ENCODE peak calls at places on chromosomes 3 and 15, in five cellular contexts. One of them, this sample, is unnamed.
A peak's percentile ranks its signal among the peaks of the same experiment; 100 is the strongest.

GRCh38 chr3:179398574-179399249 is 51.2 kb downstream of the MFN1 start:
- DNase-seq in brain microvascular endothelial cell: no peak
- DNase-seq in right lobe of liver: no peak
- DNase-seq in psoas muscle: no peak
- DNase-seq in thoracic aorta: no peak
- DNase-seq in this sample: no peak

GRCh38 chr3:73546961-73547360 is 77.8 kb downstream of the PDZRN3 start:
- DNase-seq in thoracic aorta: no peak
- DNase-seq in psoas muscle: no peak
- DNase-seq in brain microvascular endothelial cell: peak; percentile 59
- DNase-seq in right lobe of liver: no peak
- DNase-seq in this sample: no peak

GRCh38 chr3:133958071-133958806 is 62.6 kb upstream of the RAB6B start:
- DNase-seq in brain microvascular endothelial cell: no peak
- DNase-seq in psoas muscle: no peak
- DNase-seq in right lobe of liver: no peak
- DNase-seq in thoracic aorta: no peak
- DNase-seq in this sample: no peak

GRCh38 chr3:36876181-36876936 is 68.5 kb downstream of the TRANK1 start:
- DNase-seq in thoracic aorta: no peak
- DNase-seq in psoas muscle: no peak
- DNase-seq in right lobe of liver: no peak
- DNase-seq in brain microvascular endothelial cell: no peak
- DNase-seq in this sample: no peak

GRCh38 chr3:195758721-195759353 is 38.1 kb downstream of the MUC20 start:
- DNase-seq in brain microvascular endothelial cell: no peak
- DNase-seq in thoracic aorta: no peak
- DNase-seq in right lobe of liver: no peak
- DNase-seq in psoas muscle: peak; percentile 53
- DNase-seq in this sample: no peak

GRCh38 chr15:67082007-67082536 is 16.7 kb downstream of the SMAD3 start:
- DNase-seq in thoracic aorta: no peak
- DNase-seq in brain microvascular endothelial cell: no peak
- DNase-seq in psoas muscle: no peak
- DNase-seq in right lobe of liver: no peak
- DNase-seq in this sample: no peak

GRCh38 chr3:151085889-151086483 is 522 bp downstream of the MED12L start:
- DNase-seq in brain microvascular endothelial cell: no peak
- DNase-seq in right lobe of liver: peak; percentile 46
- DNase-seq in thoracic aorta: no peak
- DNase-seq in psoas muscle: peak; percentile 52
- DNase-seq in this sample: peak; percentile 88

GRCh38 chr15:74301583-74302374 is 65.7 kb downstream of the CCDC33 start:
- DNase-seq in brain microvascular endothelial cell: no peak
- DNase-seq in right lobe of liver: no peak
- DNase-seq in thoracic aorta: no peak
- DNase-seq in psoas muscle: no peak
- DNase-seq in this sample: peak; percentile 71

GRCh38 chr15:33810083-33810595 is 158.2 kb upstream of the CHRM5 start:
- DNase-seq in brain microvascular endothelial cell: no peak
- DNase-seq in psoas muscle: no peak
- DNase-seq in right lobe of liver: no peak
- DNase-seq in thoracic aorta: no peak
- DNase-seq in this sample: peak; percentile 11

GRCh38 chr3:34683851-34684250 is 885.4 kb downstream of the PDCD6IP start:
- DNase-seq in psoas muscle: peak; percentile 59
- DNase-seq in brain microvascular endothelial cell: peak; percentile 50
- DNase-seq in thoracic aorta: no peak
- DNase-seq in right lobe of liver: peak; percentile 52
- DNase-seq in this sample: no peak

GRCh38 chr3:79651536-79652065 is 116.2 kb downstream of the ROBO1 start:
- DNase-seq in right lobe of liver: no peak
- DNase-seq in thoracic aorta: no peak
- DNase-seq in brain microvascular endothelial cell: peak; percentile 46
- DNase-seq in psoas muscle: no peak
- DNase-seq in this sample: no peak

GRCh38 chr15:91904942-91905341 is 51.4 kb downstream of the SLCO3A1 start:
- DNase-seq in psoas muscle: no peak
- DNase-seq in thoracic aorta: no peak
- DNase-seq in brain microvascular endothelial cell: no peak
- DNase-seq in right lobe of liver: no peak
- DNase-seq in this sample: no peak

GRCh38 chr3:117735481-117736101 is 1026.0 kb downstream of the TUSC7 start:
- DNase-seq in psoas muscle: no peak
- DNase-seq in thoracic aorta: no peak
- DNase-seq in right lobe of liver: no peak
- DNase-seq in brain microvascular endothelial cell: peak; percentile 41
- DNase-seq in this sample: no peak

GRCh38 chr3:159025733-159026132 is 223.9 kb downstream of the MFSD1 start:
- DNase-seq in thoracic aorta: no peak
- DNase-seq in brain microvascular endothelial cell: no peak
- DNase-seq in right lobe of liver: no peak
- DNase-seq in psoas muscle: no peak
- DNase-seq in this sample: no peak

GRCh38 chr3:49801160-49801559 is 1.5 kb upstream of the CDHR4 start:
- DNase-seq in thoracic aorta: no peak
- DNase-seq in right lobe of liver: no peak
- DNase-seq in brain microvascular endothelial cell: no peak
- DNase-seq in psoas muscle: no peak
- DNase-seq in this sample: peak; percentile 31

GRCh38 chr15:73237910-73238309 is 130.8 kb downstream of the HCN4 start:
- DNase-seq in psoas muscle: no peak
- DNase-seq in thoracic aorta: no peak
- DNase-seq in brain microvascular endothelial cell: no peak
- DNase-seq in right lobe of liver: no peak
- DNase-seq in this sample: no peak

DNA sequence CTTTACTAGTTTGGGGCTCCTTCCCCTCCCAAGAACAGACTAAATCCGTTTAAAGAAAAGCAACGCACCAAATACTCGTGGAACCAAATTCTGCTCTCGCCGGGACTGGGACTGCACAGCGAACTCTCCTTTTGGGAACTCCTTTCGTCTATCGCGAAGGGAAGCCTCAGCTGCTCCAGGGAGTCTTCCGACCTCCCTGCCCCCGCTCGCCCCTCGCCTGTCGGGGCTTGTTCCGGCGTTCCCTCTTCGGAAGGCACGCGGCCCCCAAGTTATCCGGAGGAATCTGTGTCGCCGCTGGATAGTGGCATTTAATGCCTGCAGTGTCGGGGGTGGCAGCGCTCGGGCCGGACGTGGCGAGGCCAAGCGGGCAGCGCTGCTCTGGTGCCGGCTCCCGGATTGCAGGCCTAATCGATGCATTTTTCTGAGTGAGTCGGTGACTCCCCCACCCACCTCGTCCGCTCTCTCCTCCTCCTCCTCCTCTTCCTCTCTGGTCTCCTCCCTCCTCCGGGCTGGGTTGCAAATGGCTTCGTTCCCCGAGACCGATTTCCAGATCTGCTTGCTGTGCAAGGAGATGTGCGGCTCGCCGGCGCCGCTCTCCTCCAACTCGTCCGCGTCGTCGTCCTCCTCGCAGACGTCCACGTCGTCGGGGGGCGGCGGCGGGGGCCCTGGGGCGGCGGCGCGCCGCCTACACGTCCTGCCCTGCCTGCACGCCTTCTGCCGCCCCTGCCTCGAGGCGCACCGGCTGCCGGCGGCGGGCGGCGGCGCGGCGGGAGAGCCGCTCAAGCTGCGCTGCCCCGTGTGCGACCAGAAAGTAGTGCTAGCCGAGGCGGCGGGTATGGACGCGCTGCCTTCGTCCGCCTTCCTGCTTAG is at the start of gene TRIM71:
- DNase-seq in thoracic aorta: no peak
- DNase-seq in brain microvascular endothelial cell: no peak
- DNase-seq in right lobe of liver: no peak
- DNase-seq in psoas muscle: no peak
- DNase-seq in this sample: peak; percentile 63
- H3K4me3 ChIP-seq in thoracic aorta: peak within 1 kb of the TSS; percentile 67
- H3K4me3 ChIP-seq in brain microvascular endothelial cell: peak within 1 kb of the TSS; percentile 44
- H3K4me3 ChIP-seq in right lobe of liver: peak within 1 kb of the TSS; percentile 18
- H3K4me3 ChIP-seq in psoas muscle: peak within 1 kb of the TSS; percentile 60
- H3K4me3 ChIP-seq in this sample: peak within 1 kb of the TSS; percentile 99

GRCh38 chr3:125043599-125044151 is 12.1 kb downstream of the HEG1 start:
- DNase-seq in psoas muscle: peak; percentile 82
- DNase-seq in brain microvascular endothelial cell: no peak
- DNase-seq in thoracic aorta: no peak
- DNase-seq in right lobe of liver: no peak
- DNase-seq in this sample: peak; percentile 53
- H3K36me3 ChIP-seq in psoas muscle: no peaks in the 10 kb centered on the region
- H3K36me3 ChIP-seq in brain microvascular endothelial cell: peaks cover 16% of the 10 kb centered on the region
- H3K36me3 ChIP-seq in thoracic aorta: no peaks in the 10 kb centered on the region
- H3K36me3 ChIP-seq in right lobe of liver: no peaks in the 10 kb centered on the region
- H3K36me3 ChIP-seq in this sample: no peaks in the 10 kb centered on the region

DNA sequence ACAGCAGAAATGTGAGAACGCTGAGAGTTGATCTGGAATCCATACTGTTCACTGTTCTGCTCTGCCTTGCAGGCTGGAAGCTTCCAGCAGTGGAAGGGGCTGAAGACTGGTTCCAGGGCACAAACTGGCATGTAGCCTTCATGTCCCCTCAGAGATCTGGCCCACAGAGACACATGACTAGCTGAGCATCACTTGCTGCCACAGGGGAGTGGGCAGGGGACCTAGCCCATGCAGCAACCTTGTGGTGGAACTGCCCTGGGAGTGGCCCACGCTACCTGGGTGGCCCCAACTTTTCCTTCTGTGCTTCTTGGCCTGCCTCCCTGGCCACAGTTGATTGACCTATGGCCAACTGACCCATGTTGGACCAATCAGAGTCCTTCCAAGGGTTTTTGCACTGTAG is 98.1 kb downstream of the TPRA1 start:
- DNase-seq in thoracic aorta: no peak
- DNase-seq in right lobe of liver: no peak
- DNase-seq in psoas muscle: no peak
- DNase-seq in brain microvascular endothelial cell: no peak
- DNase-seq in this sample: no peak
- H3K27me3 ChIP-seq in thoracic aorta: no peaks in the 10 kb centered on the region
- H3K27me3 ChIP-seq in right lobe of liver: no peaks in the 10 kb centered on the region
- H3K27me3 ChIP-seq in psoas muscle: no peaks in the 10 kb centered on the region
- H3K27me3 ChIP-seq in brain microvascular endothelial cell: no peaks in the 10 kb centered on the region
- H3K27me3 ChIP-seq in this sample: no peaks in the 10 kb centered on the region

DNA sequence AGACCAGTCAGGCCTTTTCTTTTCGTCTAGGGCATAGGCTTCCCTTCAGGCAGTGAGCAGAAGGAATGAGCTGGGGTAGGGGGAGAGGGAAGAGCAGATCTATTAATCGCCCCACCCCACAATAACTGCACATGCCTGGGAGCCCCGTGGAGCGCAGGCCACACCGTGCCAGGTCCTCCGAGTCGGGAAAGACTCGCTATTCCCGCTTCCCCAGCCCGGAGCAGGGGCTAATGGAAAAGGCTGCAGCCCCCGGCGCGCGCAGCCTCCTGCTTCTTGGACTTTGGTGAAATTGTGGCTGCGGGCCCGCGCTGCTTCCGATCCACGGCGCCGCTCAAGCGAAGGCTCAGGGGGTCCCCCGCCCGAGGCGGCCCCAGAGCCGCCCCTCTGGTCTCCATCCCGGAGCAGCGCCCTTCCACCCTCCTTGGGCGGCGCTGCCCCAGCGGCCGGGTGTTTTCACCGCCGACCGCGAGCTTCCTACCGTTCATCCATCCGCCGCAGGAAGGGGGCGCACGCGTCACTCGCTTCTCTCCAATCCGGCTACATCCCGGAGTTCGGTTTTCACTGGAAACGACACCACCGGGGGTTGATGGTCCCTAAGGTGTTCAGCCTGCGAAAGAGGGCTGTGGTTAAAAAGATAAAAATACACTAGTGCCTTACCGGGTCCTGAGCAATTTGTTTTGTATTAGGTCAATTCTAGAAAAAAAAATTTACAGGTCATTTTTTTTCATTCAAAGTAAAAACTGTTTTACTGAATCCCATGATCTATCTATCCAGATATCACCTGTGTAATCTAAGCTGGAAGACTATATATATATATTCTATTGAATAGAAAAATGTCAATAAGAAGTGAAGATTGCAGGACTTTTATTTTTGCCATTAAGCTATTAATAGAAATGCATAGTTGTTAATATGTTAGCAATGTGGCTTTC is 4.4 kb upstream of the SYNM start:
- DNase-seq in brain microvascular endothelial cell: peak; percentile 67
- DNase-seq in thoracic aorta: no peak
- DNase-seq in psoas muscle: peak; percentile 92
- DNase-seq in right lobe of liver: peak; percentile 83
- DNase-seq in this sample: peak; percentile 91
- H3K4me3 ChIP-seq in brain microvascular endothelial cell: peak overlapping the region; percentile 50
- H3K4me3 ChIP-seq in thoracic aorta: peak overlapping the region; percentile 71
- H3K4me3 ChIP-seq in psoas muscle: peak overlapping the region; percentile 65
- H3K4me3 ChIP-seq in right lobe of liver: no peak overlapping the region
- H3K4me3 ChIP-seq in this sample: peak overlapping the region; percentile 34

GRCh38 chr15:69734699-69735098 is 282.1 kb downstream of the RPLP1 start:
- DNase-seq in right lobe of liver: no peak
- DNase-seq in brain microvascular endothelial cell: no peak
- DNase-seq in psoas muscle: no peak
- DNase-seq in thoracic aorta: no peak
- DNase-seq in this sample: no peak
- H3K36me3 ChIP-seq in right lobe of liver: no peaks in the 10 kb centered on the region
- H3K36me3 ChIP-seq in brain microvascular endothelial cell: no peaks in the 10 kb centered on the region
- H3K36me3 ChIP-seq in psoas muscle: no peaks in the 10 kb centered on the region
- H3K36me3 ChIP-seq in thoracic aorta: no peaks in the 10 kb centered on the region
- H3K36me3 ChIP-seq in this sample: no peaks in the 10 kb centered on the region

GRCh38 chr3:177283983-177284382 is 86.7 kb upstream of the TBL1XR1 start:
- DNase-seq in psoas muscle: no peak
- DNase-seq in thoracic aorta: no peak
- DNase-seq in brain microvascular endothelial cell: no peak
- DNase-seq in right lobe of liver: no peak
- DNase-seq in this sample: no peak
- H3K27me3 ChIP-seq in psoas muscle: no peaks in the 10 kb centered on the region
- H3K27me3 ChIP-seq in thoracic aorta: no peaks in the 10 kb centered on the region
- H3K27me3 ChIP-seq in brain microvascular endothelial cell: no peaks in the 10 kb centered on the region
- H3K27me3 ChIP-seq in right lobe of liver: no peaks in the 10 kb centered on the region
- H3K27me3 ChIP-seq in this sample: no peaks in the 10 kb centered on the region